ENCODE peak calls at places on chromosomes 6 and 20, in four cellular contexts. R is HuH-7.5, M is adrenal gland, T is T47D. J is an unnamed sample.

GRCh38 chr6:111703723-111704122 is 98.0 kb upstream of the TRAF3IP2 start:
- DNase-seq in R (no peak), M (no peak), T (no peak), J (no peak)

GRCh38 chr6:15936503-15936902 is 192.4 kb upstream of the MYLIP start:
- DNase-seq in R (no peak), M (no peak), T (no peak), J (no peak)

GRCh38 chr6:140134224-140134623 is 759.8 kb upstream of the CITED2 start:
- DNase-seq in R (no peak), M (peak; percentile 22), T (no peak), J (no peak)

GRCh38 chr20:52172392-52173047 is 19.1 kb downstream of the ZFP64 start:
- DNase-seq in R (no peak), M (no peak), T (no peak), J (no peak)

GRCh38 chr6:108565893-108566292 is 5.2 kb downstream of the FOXO3 start:
- DNase-seq in R (peak; percentile 29), M (peak; percentile 84), T (no peak), J (peak; percentile 94)

GRCh38 chr20:2838847-2839671 is 1.4 kb downstream of the PCED1A start:
- DNase-seq in R (no peak), M (no peak), T (no peak), J (no peak)

GRCh38 chr20:37534401-37535157 is 6.9 kb upstream of the BLCAP start:
- DNase-seq in R (no peak), M (peak; percentile 79), T (no peak), J (peak; percentile 62)

GRCh38 chr6:106628658-106629102 is 618 bp downstream of the RTN4IP1 start:
- DNase-seq in R (no peak), M (no peak), T (no peak), J (peak; percentile 19)

GRCh38 chr6:73264446-73264845 is 1.4 kb upstream of the KHDC1 start:
- DNase-seq in R (no peak), M (no peak), T (no peak), J (no peak)

GRCh38 chr6:123803862-123804681 is at the start of gene NKAIN2:
- DNase-seq in R (peak; percentile 27), M (no peak), T (no peak), J (no peak)

GRCh38 chr6:90846824-90847223 is 260.0 kb upstream of the MAP3K7 start:
- DNase-seq in R (no peak), M (no peak), T (no peak), J (no peak)